ENCODE peak calls at places on chromosomes 11 and 22, in ten cellular contexts. F is gastrocnemius medialis, Q is hepatocyte, G is Peyer's patch, W is breast epithelium, C is HL-60, S is HCT116, L is fibroblast of lung, U is colonic mucosa, B is cardiac muscle cell. N is an unnamed sample.

GRCh38 chr11:83025267-83025704 is 46.4 kb downstream of the RAB30 start:
- DNase-seq in C (no peak), U (no peak), S (no peak), G (no peak), W (no peak), B (no peak), Q (peak; percentile 50), L (no peak), F (peak; percentile 37), N (no peak)

GRCh38 chr11:48900131-48900800 is 83.4 kb downstream of the TRIM51G start:
- DNase-seq in Q (no peak), L (no peak), F (no peak), G (peak; percentile 38), B (no peak), C (no peak), W (no peak), U (no peak), S (no peak), N (no peak)

GRCh38 chr11:92557848-92558247 is 333.2 kb downstream of the FAT3 start:
- DNase-seq in C (no peak), U (no peak), F (no peak), B (no peak), W (no peak), L (no peak), G (no peak), Q (no peak), S (no peak), N (no peak)

GRCh38 chr11:19905280-19905853 is 192.7 kb downstream of the NAV2 start:
- DNase-seq in S (peak; percentile 23), B (peak; percentile 75), W (no peak), G (no peak), U (no peak), F (no peak), Q (peak; percentile 69), C (no peak), L (peak; percentile 70), N (no peak)

GRCh38 chr11:110601941-110602340 is 110.3 kb downstream of the ARHGAP20 start:
- DNase-seq in S (no peak), B (no peak), W (no peak), U (no peak), L (no peak), G (no peak), F (no peak), C (no peak), Q (no peak), N (no peak)

GRCh38 chr11:91800208-91800914 is 424.3 kb upstream of the FAT3 start:
- DNase-seq in L (no peak), C (no peak), Q (no peak), F (no peak), S (no peak), G (no peak), W (no peak), B (no peak), U (no peak), N (no peak)

GRCh38 chr22:18057568-18058209 is 20.1 kb upstream of the PEX26 start:
- DNase-seq in Q (peak; percentile 89), L (peak; percentile 100), B (peak; percentile 98), W (no peak), U (peak; percentile 58), G (peak; percentile 93), F (peak; percentile 83), S (peak; percentile 61), C (peak; percentile 15), N (no peak)

GRCh38 chr22:24156915-24157782 is 24.1 kb upstream of the SUSD2 start:
- DNase-seq in Q (peak; percentile 94), G (peak; percentile 97), U (peak; percentile 90), B (peak; percentile 77), L (peak; percentile 66), C (peak; percentile 96), W (peak; percentile 77), S (peak; percentile 67), F (peak; percentile 53), N (peak; percentile 96)

GRCh38 chr11:17498475-17498874 is 21.8 kb upstream of the ABCC8 start:
- DNase-seq in B (no peak), F (no peak), C (no peak), S (no peak), U (no peak), L (no peak), W (no peak), G (no peak), Q (no peak), N (no peak)

GRCh38 chr11:13782395-13783080 is 114.1 kb downstream of the FAR1 start:
- DNase-seq in B (no peak), S (no peak), C (no peak), W (no peak), F (no peak), L (no peak), Q (peak; percentile 59), U (no peak), G (no peak), N (no peak)

DNA sequence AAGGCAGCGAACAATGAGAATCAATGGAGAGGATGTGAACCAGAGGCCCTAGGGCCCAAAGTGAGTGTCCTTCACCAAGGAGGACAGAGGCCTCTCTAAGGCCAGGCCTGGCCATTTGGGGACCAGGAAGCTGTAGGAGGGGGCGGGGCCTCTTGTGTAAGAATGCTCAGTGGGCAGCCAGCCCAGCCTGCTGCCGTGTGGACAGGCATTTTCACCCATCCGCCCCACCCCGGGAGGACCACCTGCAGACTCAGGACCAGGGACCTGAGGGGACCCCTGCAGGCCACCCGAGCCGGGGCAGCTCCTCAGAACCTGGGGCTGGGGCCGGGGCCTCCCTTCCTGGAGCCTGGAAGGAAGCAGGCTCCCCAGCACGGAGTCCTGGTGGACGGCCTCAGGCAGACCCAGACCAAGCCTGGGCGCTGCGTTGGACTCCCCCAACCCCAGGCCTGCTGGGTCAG is 1.7 kb upstream of the TRABD start:
- DNase-seq in G (peak; percentile 81), B (peak; percentile 78), S (no peak), Q (peak; percentile 74), F (no peak), W (peak; percentile 77), U (peak; percentile 76), C (peak; percentile 21), L (peak; percentile 51), N (peak; percentile 42)
- TF ChIP-seq CTCF in G (no peak), B (no peak), S (no peak), Q (no peak), F (no peak), W (no peak), U (no peak), C (no peak), L (no peak), N (no peak)

GRCh38 chr22:31952094-31952401 is 7.7 kb downstream of the YWHAH start:
- DNase-seq in G (no peak), C (no peak), S (no peak), F (no peak), W (no peak), B (peak; percentile 31), U (no peak), Q (no peak), L (no peak), N (no peak)
- H3K27ac ChIP-seq in G (peak overlapping the region; percentile 49), C (no peak overlapping the region), S (peak overlapping the region; percentile 30), F (peak overlapping the region; percentile 78), W (peak overlapping the region; percentile 52), B (peak overlapping the region; percentile 64), U (peak overlapping the region; percentile 34), Q (peak overlapping the region; percentile 53), L (peak overlapping the region; percentile 68), N (no peak overlapping the region)

GRCh38 chr11:116072776-116073175 is 568.6 kb upstream of the CADM1 start:
- DNase-seq in S (no peak), G (no peak), L (no peak), Q (peak; percentile 16), B (no peak), F (no peak), C (no peak), W (no peak), U (no peak), N (peak; percentile 73)
- TF ChIP-seq CTCF in S (no peak), G (no peak), L (no peak), Q (no peak), B (no peak), F (no peak), C (no peak), W (no peak), U (no peak), N (peak; percentile 78)

GRCh38 chr11:60498853-60499252 is 6.3 kb downstream of the MS4A12 start:
- DNase-seq in W (no peak), L (no peak), U (peak; percentile 56), F (no peak), B (no peak), Q (no peak), G (peak; percentile 61), C (no peak), S (no peak), N (no peak)
- H3K27ac ChIP-seq in W (no peak overlapping the region), L (no peak overlapping the region), U (peak overlapping the region; percentile 79), F (no peak overlapping the region), B (no peak overlapping the region), Q (no peak overlapping the region), G (peak overlapping the region; percentile 24), C (no peak overlapping the region), S (no peak overlapping the region), N (no peak overlapping the region)

DNA sequence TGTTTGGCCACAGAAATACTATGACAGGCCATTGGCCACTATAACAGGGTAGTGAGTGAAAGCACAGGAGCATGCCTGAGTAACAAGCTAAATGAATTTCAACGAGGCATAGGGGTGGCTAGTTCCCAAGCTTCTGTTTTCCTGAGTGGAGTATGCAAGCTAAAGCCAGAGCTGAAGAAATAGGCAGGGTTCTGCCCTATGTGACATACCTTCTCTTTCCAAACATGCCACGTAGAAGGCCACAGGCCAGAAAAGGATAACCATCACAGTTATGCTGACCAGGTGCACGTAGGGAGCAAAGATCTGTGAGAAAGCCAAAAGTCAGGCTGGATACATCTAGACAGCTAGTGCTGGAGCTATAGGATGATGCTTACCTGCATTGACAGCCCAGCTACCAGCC is 30.6 kb downstream of the GDPD4 start:
- DNase-seq in S (no peak), C (no peak), G (no peak), L (no peak), B (no peak), U (no peak), W (no peak), F (no peak), Q (no peak), N (no peak)
- TF ChIP-seq CTCF in S (no peak), C (no peak), G (no peak), L (no peak), B (no peak), U (no peak), W (no peak), F (no peak), Q (no peak), N (no peak)